ENCODE peak calls at places on chromosomes 2 and 18, in eight cellular contexts. One of them, this sample, is unnamed.

GRCh38 chr2:69242651-69243051 is 144.4 kb downstream of the GFPT1 start:
- DNase-seq in psoas muscle: no peak
- DNase-seq in central memory CD4-positive, alpha-beta T cell: no peak
- DNase-seq in HT1080: no peak
- DNase-seq in A673: peak
- DNase-seq in stimulated activated CD8-positive, alpha-beta memory T cell treated with anti-CD3 and anti-CD28 coated beads, Interleukin-15, amount 100 ng/mL, for 48 hours: no peak
- DNase-seq in T-helper 9 cell: no peak
- DNase-seq in GM12892: no peak
- DNase-seq in this sample: no peak

GRCh38 chr2:62109554-62109953 is 86.4 kb upstream of the B3GNT2 start:
- DNase-seq in psoas muscle: no peak
- DNase-seq in central memory CD4-positive, alpha-beta T cell: no peak
- DNase-seq in HT1080: no peak
- DNase-seq in A673: no peak
- DNase-seq in stimulated activated CD8-positive, alpha-beta memory T cell treated with anti-CD3 and anti-CD28 coated beads, Interleukin-15, amount 100 ng/mL, for 48 hours: no peak
- DNase-seq in T-helper 9 cell: no peak
- DNase-seq in GM12892: no peak
- DNase-seq in this sample: no peak

GRCh38 chr2:138012082-138012481 is 47.8 kb downstream of the HNMT start:
- DNase-seq in psoas muscle: no peak
- DNase-seq in central memory CD4-positive, alpha-beta T cell: no peak
- DNase-seq in HT1080: no peak
- DNase-seq in A673: no peak
- DNase-seq in stimulated activated CD8-positive, alpha-beta memory T cell treated with anti-CD3 and anti-CD28 coated beads, Interleukin-15, amount 100 ng/mL, for 48 hours: no peak
- DNase-seq in T-helper 9 cell: no peak
- DNase-seq in GM12892: no peak
- DNase-seq in this sample: no peak

GRCh38 chr2:160917850-160918249 is 242.4 kb upstream of the TANK start:
- DNase-seq in psoas muscle: no peak
- DNase-seq in central memory CD4-positive, alpha-beta T cell: no peak
- DNase-seq in HT1080: no peak
- DNase-seq in A673: no peak
- DNase-seq in stimulated activated CD8-positive, alpha-beta memory T cell treated with anti-CD3 and anti-CD28 coated beads, Interleukin-15, amount 100 ng/mL, for 48 hours: no peak
- DNase-seq in T-helper 9 cell: no peak
- DNase-seq in GM12892: no peak
- DNase-seq in this sample: no peak

GRCh38 chr2:17933251-17933650 is 54.8 kb downstream of the KCNS3 start:
- DNase-seq in psoas muscle: no peak
- DNase-seq in central memory CD4-positive, alpha-beta T cell: no peak
- DNase-seq in HT1080: no peak
- DNase-seq in A673: no peak
- DNase-seq in stimulated activated CD8-positive, alpha-beta memory T cell treated with anti-CD3 and anti-CD28 coated beads, Interleukin-15, amount 100 ng/mL, for 48 hours: no peak
- DNase-seq in T-helper 9 cell: no peak
- DNase-seq in GM12892: no peak
- DNase-seq in this sample: no peak

GRCh38 chr2:200609027-200609614 is 23.3 kb downstream of the AOX1 start:
- DNase-seq in psoas muscle: peak
- DNase-seq in central memory CD4-positive, alpha-beta T cell: no peak
- DNase-seq in HT1080: peak
- DNase-seq in A673: peak
- DNase-seq in stimulated activated CD8-positive, alpha-beta memory T cell treated with anti-CD3 and anti-CD28 coated beads, Interleukin-15, amount 100 ng/mL, for 48 hours: no peak
- DNase-seq in T-helper 9 cell: no peak
- DNase-seq in GM12892: no peak
- DNase-seq in this sample: peak

GRCh38 chr2:88754585-88755305 is 63.3 kb downstream of the RPIA start:
- DNase-seq in psoas muscle: no peak
- DNase-seq in central memory CD4-positive, alpha-beta T cell: no peak
- DNase-seq in HT1080: no peak
- DNase-seq in A673: no peak
- DNase-seq in stimulated activated CD8-positive, alpha-beta memory T cell treated with anti-CD3 and anti-CD28 coated beads, Interleukin-15, amount 100 ng/mL, for 48 hours: no peak
- DNase-seq in T-helper 9 cell: no peak
- DNase-seq in GM12892: no peak
- DNase-seq in this sample: no peak

GRCh38 chr18:76486029-76486428 is 9.0 kb downstream of the ZNF516 start:
- DNase-seq in psoas muscle: no peak
- DNase-seq in central memory CD4-positive, alpha-beta T cell: no peak
- DNase-seq in HT1080: no peak
- DNase-seq in A673: no peak
- DNase-seq in stimulated activated CD8-positive, alpha-beta memory T cell treated with anti-CD3 and anti-CD28 coated beads, Interleukin-15, amount 100 ng/mL, for 48 hours: no peak
- DNase-seq in T-helper 9 cell: no peak
- DNase-seq in GM12892: no peak
- DNase-seq in this sample: no peak

GRCh38 chr18:62436636-62437519 is 85.9 kb upstream of the ZCCHC2 start:
- DNase-seq in psoas muscle: peak
- DNase-seq in central memory CD4-positive, alpha-beta T cell: no peak
- DNase-seq in HT1080: peak
- DNase-seq in A673: peak
- DNase-seq in stimulated activated CD8-positive, alpha-beta memory T cell treated with anti-CD3 and anti-CD28 coated beads, Interleukin-15, amount 100 ng/mL, for 48 hours: no peak
- DNase-seq in T-helper 9 cell: no peak
- DNase-seq in GM12892: no peak
- DNase-seq in this sample: no peak

GRCh38 chr18:79242246-79242645 is 153.5 kb upstream of the NFATC1 start:
- DNase-seq in psoas muscle: no peak
- DNase-seq in central memory CD4-positive, alpha-beta T cell: no peak
- DNase-seq in HT1080: no peak
- DNase-seq in A673: peak
- DNase-seq in stimulated activated CD8-positive, alpha-beta memory T cell treated with anti-CD3 and anti-CD28 coated beads, Interleukin-15, amount 100 ng/mL, for 48 hours: no peak
- DNase-seq in T-helper 9 cell: no peak
- DNase-seq in GM12892: no peak
- DNase-seq in this sample: no peak

GRCh38 chr2:241198381-241199282 is 10.2 kb downstream of the ANO7 start:
- DNase-seq in psoas muscle: peak
- DNase-seq in central memory CD4-positive, alpha-beta T cell: no peak
- DNase-seq in HT1080: no peak
- DNase-seq in A673: no peak
- DNase-seq in stimulated activated CD8-positive, alpha-beta memory T cell treated with anti-CD3 and anti-CD28 coated beads, Interleukin-15, amount 100 ng/mL, for 48 hours: no peak
- DNase-seq in T-helper 9 cell: no peak
- DNase-seq in GM12892: no peak
- DNase-seq in this sample: no peak

GRCh38 chr2:228318218-228318617 is 136.7 kb upstream of the SPHKAP start:
- DNase-seq in psoas muscle: no peak
- DNase-seq in central memory CD4-positive, alpha-beta T cell: no peak
- DNase-seq in HT1080: peak
- DNase-seq in A673: peak
- DNase-seq in stimulated activated CD8-positive, alpha-beta memory T cell treated with anti-CD3 and anti-CD28 coated beads, Interleukin-15, amount 100 ng/mL, for 48 hours: no peak
- DNase-seq in T-helper 9 cell: no peak
- DNase-seq in GM12892: no peak
- DNase-seq in this sample: peak

GRCh38 chr18:57984490-57985109 is 59.4 kb upstream of the NEDD4L start:
- DNase-seq in psoas muscle: no peak
- DNase-seq in central memory CD4-positive, alpha-beta T cell: no peak
- DNase-seq in HT1080: no peak
- DNase-seq in A673: no peak
- DNase-seq in stimulated activated CD8-positive, alpha-beta memory T cell treated with anti-CD3 and anti-CD28 coated beads, Interleukin-15, amount 100 ng/mL, for 48 hours: no peak
- DNase-seq in T-helper 9 cell: no peak
- DNase-seq in GM12892: no peak
- DNase-seq in this sample: no peak

GRCh38 chr2:108316194-108316880 is 27.6 kb downstream of the SULT1C2 start:
- DNase-seq in psoas muscle: no peak
- DNase-seq in central memory CD4-positive, alpha-beta T cell: no peak
- DNase-seq in HT1080: no peak
- DNase-seq in A673: no peak
- DNase-seq in stimulated activated CD8-positive, alpha-beta memory T cell treated with anti-CD3 and anti-CD28 coated beads, Interleukin-15, amount 100 ng/mL, for 48 hours: no peak
- DNase-seq in T-helper 9 cell: no peak
- DNase-seq in GM12892: no peak
- DNase-seq in this sample: no peak

GRCh38 chr2:182826051-182826450 is 40.4 kb downstream of the FRZB start:
- DNase-seq in psoas muscle: no peak
- DNase-seq in central memory CD4-positive, alpha-beta T cell: no peak
- DNase-seq in HT1080: no peak
- DNase-seq in A673: peak
- DNase-seq in stimulated activated CD8-positive, alpha-beta memory T cell treated with anti-CD3 and anti-CD28 coated beads, Interleukin-15, amount 100 ng/mL, for 48 hours: no peak
- DNase-seq in T-helper 9 cell: no peak
- DNase-seq in GM12892: no peak
- DNase-seq in this sample: no peak

GRCh38 chr18:2442726-2443275 is 128.5 kb downstream of the METTL4 start:
- DNase-seq in psoas muscle: no peak
- DNase-seq in central memory CD4-positive, alpha-beta T cell: no peak
- DNase-seq in HT1080: no peak
- DNase-seq in A673: no peak
- DNase-seq in stimulated activated CD8-positive, alpha-beta memory T cell treated with anti-CD3 and anti-CD28 coated beads, Interleukin-15, amount 100 ng/mL, for 48 hours: no peak
- DNase-seq in T-helper 9 cell: no peak
- DNase-seq in GM12892: no peak
- DNase-seq in this sample: peak

GRCh38 chr2:36951574-36951973 is 14.8 kb downstream of the STRN start:
- DNase-seq in psoas muscle: no peak
- DNase-seq in central memory CD4-positive, alpha-beta T cell: no peak
- DNase-seq in HT1080: peak
- DNase-seq in A673: peak
- DNase-seq in stimulated activated CD8-positive, alpha-beta memory T cell treated with anti-CD3 and anti-CD28 coated beads, Interleukin-15, amount 100 ng/mL, for 48 hours: no peak
- DNase-seq in T-helper 9 cell: no peak
- DNase-seq in GM12892: no peak
- DNase-seq in this sample: no peak